ENCODE peak calls at places on chromosomes 5 and 9, in five cellular contexts. H is A172, I is foreskin fibroblast, W is NAMALWA, Z is RCC 7860. G is an unnamed sample.

GRCh38 chr9:134694714-134695113 is 53.1 kb downstream of the COL5A1 start:
- DNase-seq in H (no peak), I (no peak), W (no peak), Z (no peak), G (no peak)

GRCh38 chr9:21450733-21451394 is 10.6 kb downstream of the IFNA1 start:
- DNase-seq in H (no peak), I (peak; percentile 32), W (no peak), Z (no peak), G (no peak)

GRCh38 chr5:3994635-3995034 is 399.0 kb downstream of the IRX1 start:
- DNase-seq in H (no peak), I (no peak), W (no peak), Z (no peak), G (no peak)

GRCh38 chr5:111407562-111407961 is 104.8 kb downstream of the STARD4 start:
- DNase-seq in H (no peak), I (no peak), W (no peak), Z (no peak), G (no peak)

GRCh38 chr5:77846422-77847128 is 70.4 kb upstream of the TBCA start:
- DNase-seq in H (no peak), I (no peak), W (no peak), Z (no peak), G (no peak)

GRCh38 chr5:44002381-44002901 is 386.8 kb downstream of the FGF10 start:
- DNase-seq in H (peak; percentile 61), I (peak; percentile 73), W (no peak), Z (peak; percentile 60), G (peak; percentile 66)

GRCh38 chr5:6727231-6727630 is 14.0 kb downstream of the TENT4A start:
- DNase-seq in H (no peak), I (no peak), W (peak; percentile 26), Z (no peak), G (no peak)

GRCh38 chr5:133735346-133735745 is 123.0 kb upstream of the FSTL4 start:
- DNase-seq in H (peak; percentile 60), I (peak; percentile 32), W (no peak), Z (peak; percentile 31), G (no peak)

GRCh38 chr5:73902327-73903051 is 276.5 kb downstream of the ARHGEF28 start:
- DNase-seq in H (peak; percentile 42), I (peak; percentile 70), W (peak; percentile 75), Z (peak; percentile 22), G (no peak)

GRCh38 chr9:110095238-110095637 is 112.7 kb downstream of the C9orf152 start:
- DNase-seq in H (no peak), I (peak; percentile 44), W (no peak), Z (no peak), G (no peak)

GRCh38 chr5:73199671-73200070 is 26.7 kb downstream of the TMEM174 start:
- DNase-seq in H (no peak), I (peak; percentile 42), W (no peak), Z (no peak), G (no peak)

GRCh38 chr9:137373611-137373980 is 49.4 kb downstream of the EXD3 start:
- DNase-seq in H (no peak), I (no peak), W (no peak), Z (no peak), G (no peak)

GRCh38 chr5:100777680-100778281 is 125.3 kb downstream of the ST8SIA4 start:
- DNase-seq in H (peak; percentile 87), I (peak; percentile 85), W (peak; percentile 89), Z (peak; percentile 34), G (peak; percentile 56)

GRCh38 chr5:137336565-137337120 is 162.5 kb downstream of the SPOCK1 start:
- DNase-seq in H (no peak), I (no peak), W (no peak), Z (no peak), G (no peak)

GRCh38 chr5:612498-613424 is 621 bp downstream of the CEP72 start:
- DNase-seq in H (peak; percentile 35), I (peak; percentile 38), W (peak; percentile 57), Z (no peak), G (no peak)

GRCh38 chr9:68751556-68751955 is 46.5 kb downstream of the PIP5K1B start:
- DNase-seq in H (no peak), I (peak; percentile 41), W (no peak), Z (no peak), G (no peak)

GRCh38 chr9:114397848-114398605 is 10.2 kb upstream of the AKNA start:
- DNase-seq in H (peak; percentile 76), I (peak; percentile 98), W (peak; percentile 96), Z (peak; percentile 82), G (peak; percentile 87)

GRCh38 chr9:35790385-35791291 is 753 bp upstream of the NPR2 start:
- DNase-seq in H (peak; percentile 69), I (peak; percentile 93), W (peak; percentile 76), Z (peak; percentile 46), G (peak; percentile 69)

GRCh38 chr5:171808951-171809350 is 23.3 kb downstream of the SMIM23 start:
- DNase-seq in H (no peak), I (peak; percentile 78), W (no peak), Z (no peak), G (peak; percentile 86)

GRCh38 chr9:121376214-121376830 is 6.3 kb upstream of the STOM start:
- DNase-seq in H (no peak), I (peak; percentile 35), W (peak; percentile 30), Z (peak; percentile 35), G (no peak)

GRCh38 chr9:126617740-126618133 is 4.0 kb downstream of the LMX1B start:
- DNase-seq in H (no peak), I (no peak), W (no peak), Z (no peak), G (no peak)

GRCh38 chr9:134736791-134737489 is 95.3 kb downstream of the COL5A1 start:
- DNase-seq in H (no peak), I (peak; percentile 41), W (no peak), Z (no peak), G (no peak)

GRCh38 chr9:121360975-121361374 is 9.1 kb downstream of the STOM start:
- DNase-seq in H (peak; percentile 87), I (peak; percentile 83), W (no peak), Z (peak; percentile 50), G (peak; percentile 79)

GRCh38 chr5:77845273-77845646 is 69.1 kb upstream of the TBCA start:
- DNase-seq in H (no peak), I (no peak), W (no peak), Z (no peak), G (no peak)

GRCh38 chr9:137278061-137278912 is 761 bp downstream of the TOR4A start:
- DNase-seq in H (no peak), I (peak; percentile 48), W (peak; percentile 45), Z (no peak), G (no peak)

GRCh38 chr9:108933231-108933630 is 693 bp downstream of the ELP1 start:
- DNase-seq in H (peak; percentile 23), I (peak; percentile 56), W (no peak), Z (no peak), G (no peak)

GRCh38 chr9:96117398-96118060 is 184.4 kb downstream of the HSD17B3 start:
- DNase-seq in H (no peak), I (no peak), W (no peak), Z (no peak), G (no peak)

GRCh38 chr9:4225291-4226119 is 74.4 kb downstream of the GLIS3 start:
- DNase-seq in H (peak; percentile 90), I (peak; percentile 85), W (peak; percentile 36), Z (peak; percentile 99), G (peak; percentile 68)

GRCh38 chr5:143183989-143184388 is 219.5 kb downstream of the NR3C1 start:
- DNase-seq in H (no peak), I (no peak), W (no peak), Z (no peak), G (no peak)

GRCh38 chr5:15966066-15966640 is 213.4 kb downstream of the MARCHF11 start:
- DNase-seq in H (peak; percentile 13), I (peak; percentile 44), W (no peak), Z (no peak), G (no peak)

GRCh38 chr5:111747336-111747735 is 9.7 kb downstream of the NREP start:
- DNase-seq in H (peak; percentile 30), I (peak; percentile 82), W (no peak), Z (peak; percentile 77), G (no peak)

GRCh38 chr5:83035373-83036170 is 41.6 kb downstream of the TMEM167A start:
- DNase-seq in H (no peak), I (peak; percentile 38), W (no peak), Z (no peak), G (no peak)

GRCh38 chr5:114360816-114361723 is 800 bp upstream of the KCNN2 start:
- DNase-seq in H (no peak), I (peak; percentile 54), W (no peak), Z (no peak), G (no peak)

GRCh38 chr9:110837401-110838005 is 168.9 kb downstream of the MUSK start:
- DNase-seq in H (no peak), I (no peak), W (no peak), Z (no peak), G (no peak)

GRCh38 chr5:157541452-157542118 is 34.0 kb downstream of the ADAM19 start:
- DNase-seq in H (peak; percentile 21), I (no peak), W (peak; percentile 37), Z (no peak), G (no peak)

GRCh38 chr5:73823508-73823925 is 197.5 kb downstream of the ARHGEF28 start:
- DNase-seq in H (peak; percentile 9), I (peak; percentile 27), W (no peak), Z (peak; percentile 72), G (no peak)

GRCh38 chr9:38437193-38437823 is 13.1 kb upstream of the IGFBPL1 start:
- DNase-seq in H (peak; percentile 21), I (peak; percentile 48), W (no peak), Z (peak; percentile 25), G (no peak)

GRCh38 chr5:150411245-150411979 is 1.3 kb downstream of the CD74 start:
- DNase-seq in H (no peak), I (peak; percentile 25), W (peak; percentile 94), Z (no peak), G (peak; percentile 33)

G was measured in stromal cell of bone marrow.